ENCODE peak calls at places on chromosomes 3 and 15, in four cellular contexts. E is K562, S is HepG2, P is GM12878. U is an unnamed sample.

GRCh38 chr15:38853608-38854007 is 289.0 kb upstream of the RASGRP1 start:
- DNase-seq in E (peak), S (no peak), P (no peak), U (peak)

GRCh38 chr15:77840962-77841361 is 208.2 kb upstream of the LINGO1 start:
- DNase-seq in E (no peak), S (no peak), P (no peak), U (no peak)

GRCh38 chr3:16524196-16524595 is 10.7 kb upstream of the RFTN1 start:
- DNase-seq in E (no peak), S (no peak), P (no peak), U (no peak)

GRCh38 chr15:98737721-98738120 is 89.4 kb downstream of the IGF1R start:
- DNase-seq in E (no peak), S (peak), P (no peak), U (no peak)

GRCh38 chr15:38600241-38600640 is 35.6 kb upstream of the RASGRP1 start:
- DNase-seq in E (no peak), S (no peak), P (no peak), U (no peak)

GRCh38 chr3:66106788-66107187 is 68.1 kb upstream of the MAGI1 start:
- DNase-seq in E (no peak), S (no peak), P (no peak), U (no peak)

GRCh38 chr3:56251343-56251945 is 216.8 kb downstream of the ERC2 start:
- DNase-seq in E (peak), S (peak), P (peak), U (peak)

GRCh38 chr3:98884675-98885371 is 16.7 kb downstream of the DCBLD2 start:
- DNase-seq in E (no peak), S (no peak), P (no peak), U (no peak)

GRCh38 chr15:58932791-58933310 is 628 bp downstream of the SLTM start:
- DNase-seq in E (peak), S (no peak), P (no peak), U (no peak)

GRCh38 chr3:178512627-178513026 is 23.6 kb upstream of the KCNMB2 start:
- DNase-seq in E (no peak), S (no peak), P (no peak), U (no peak)

GRCh38 chr3:48426401-48426909 is 3.4 kb downstream of the PLXNB1 start:
- DNase-seq in E (no peak), S (no peak), P (no peak), U (no peak)

DNA sequence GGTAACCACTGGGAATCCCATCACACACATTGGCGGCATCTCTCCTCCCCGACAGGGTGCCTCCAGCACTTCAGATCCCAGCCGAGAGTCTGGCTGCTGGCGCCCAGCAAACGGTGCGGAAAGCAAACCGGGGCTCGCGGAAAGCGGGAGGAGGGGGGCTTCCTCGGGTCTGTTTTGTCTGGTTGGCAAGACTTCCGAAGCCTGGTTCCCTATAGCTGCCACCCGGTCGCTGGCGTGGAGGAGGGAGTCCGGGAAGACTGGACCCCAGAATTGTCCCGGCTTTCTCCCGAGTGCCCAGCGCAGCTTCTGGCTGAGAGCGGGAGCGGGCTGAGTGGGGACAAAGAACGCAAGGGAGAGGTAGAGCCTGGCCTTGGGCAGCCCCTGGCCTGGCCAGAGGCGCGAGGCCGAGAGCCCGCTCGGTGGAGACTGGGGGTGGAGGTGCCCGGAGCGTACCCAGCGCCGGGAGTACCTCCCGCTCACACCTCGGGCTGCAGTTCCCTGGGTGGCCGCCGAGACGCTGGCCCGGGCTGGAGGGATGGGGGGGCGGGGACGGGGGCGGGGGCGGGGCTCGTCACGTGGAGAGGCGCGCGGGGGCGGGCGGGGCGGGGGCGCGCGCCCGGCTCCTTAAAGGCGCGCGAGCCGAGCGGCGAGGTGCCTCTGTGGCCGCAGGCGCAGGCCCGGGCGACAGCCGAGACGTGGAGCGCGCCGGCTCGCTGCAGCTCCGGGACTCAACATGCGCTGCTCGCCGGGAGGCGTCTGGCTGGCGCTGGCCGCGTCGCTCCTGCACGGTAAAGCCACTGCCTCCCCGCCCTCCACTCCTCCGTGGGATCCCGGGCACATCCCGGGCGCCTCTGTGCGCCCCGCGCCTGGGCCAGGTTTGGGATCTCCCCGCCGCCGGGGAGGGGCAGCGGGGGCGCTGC is at the start of gene CHRNA7:
- DNase-seq in E (peak), S (peak), P (no peak), U (peak)
- TF ChIP-seq TCF7 in E (no peak), S (no peak), P (no peak), U (no peak)

DNA sequence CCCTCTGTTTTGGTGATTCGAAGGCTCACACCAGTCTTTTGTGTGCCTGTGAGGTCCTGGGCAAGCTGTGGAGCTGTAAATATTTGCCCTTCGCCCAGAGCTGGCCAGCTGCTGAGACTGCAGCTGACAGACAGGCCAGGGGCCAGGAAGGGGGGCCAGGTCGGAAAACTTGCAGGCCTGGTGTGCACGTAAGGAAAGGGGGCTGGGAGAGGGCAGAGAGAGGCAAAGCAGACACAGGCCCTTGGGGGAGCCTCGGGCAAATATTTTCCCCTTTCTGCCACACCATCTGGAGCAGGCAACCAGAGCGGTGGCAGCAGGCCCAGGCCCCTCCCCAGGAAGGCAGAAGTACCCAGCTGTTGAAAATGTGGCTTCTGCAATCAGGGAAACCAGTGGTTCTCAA is 2.6 kb downstream of the PDZRN3 start:
- DNase-seq in E (no peak), S (peak), P (no peak), U (peak)
- TF ChIP-seq TCF7 in E (no peak), S (no peak), P (no peak), U (no peak)

GRCh38 chr3:128714887-128715496 is 11.0 kb upstream of the RAB7A start:
- DNase-seq in E (no peak), S (no peak), P (no peak), U (no peak)
- TF ChIP-seq TCF7 in E (no peak), S (no peak), P (no peak), U (no peak)

GRCh38 chr3:105414841-105415240 is 48.1 kb downstream of the ALCAM start:
- DNase-seq in E (no peak), S (no peak), P (no peak), U (no peak)
- TF ChIP-seq TCF7 in E (no peak), S (no peak), P (no peak), U (no peak)

DNA sequence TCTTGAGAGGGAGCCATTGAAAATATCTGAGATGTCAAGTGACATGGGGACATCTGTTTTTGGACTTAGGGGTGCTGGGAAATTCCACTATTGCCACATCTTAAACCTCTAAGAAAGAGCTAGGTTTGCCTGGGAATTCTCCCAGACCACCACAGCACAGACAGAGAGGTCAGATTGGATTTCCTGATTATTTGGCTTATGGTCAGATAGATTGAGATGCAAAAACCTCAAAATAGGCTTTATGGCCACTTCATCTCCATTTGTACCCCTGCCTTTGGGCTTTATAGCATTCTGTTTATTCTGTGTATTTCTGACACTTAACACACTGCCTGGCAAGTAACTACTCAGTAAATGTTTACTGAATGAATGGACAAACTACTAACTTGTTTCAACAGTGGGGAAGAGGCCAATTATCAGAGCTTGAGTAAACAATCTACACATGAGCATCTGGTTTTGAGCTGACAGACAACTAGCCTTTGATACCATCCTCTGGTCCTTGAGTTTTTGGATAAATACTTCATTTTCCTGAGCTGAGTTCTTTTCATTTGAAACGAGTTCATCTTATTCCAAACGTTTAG is 81.8 kb downstream of the TP63 start:
- DNase-seq in E (no peak), S (peak), P (no peak), U (no peak)
- TF ChIP-seq TCF7 in E (no peak), S (no peak), P (no peak), U (no peak)

GRCh38 chr15:75672646-75673425 is 25.1 kb downstream of the SNX33 start:
- DNase-seq in E (no peak), S (no peak), P (no peak), U (no peak)

GRCh38 chr15:75671684-75672083 is 24.0 kb downstream of the SNX33 start:
- DNase-seq in E (no peak), S (no peak), P (no peak), U (no peak)

GRCh38 chr15:75674366-75674765 is 26.7 kb downstream of the SNX33 start:
- DNase-seq in E (no peak), S (no peak), P (no peak), U (no peak)

GRCh38 chr15:75672111-75672602 is 24.4 kb downstream of the SNX33 start:
- DNase-seq in E (no peak), S (no peak), P (no peak), U (no peak)

DNA sequence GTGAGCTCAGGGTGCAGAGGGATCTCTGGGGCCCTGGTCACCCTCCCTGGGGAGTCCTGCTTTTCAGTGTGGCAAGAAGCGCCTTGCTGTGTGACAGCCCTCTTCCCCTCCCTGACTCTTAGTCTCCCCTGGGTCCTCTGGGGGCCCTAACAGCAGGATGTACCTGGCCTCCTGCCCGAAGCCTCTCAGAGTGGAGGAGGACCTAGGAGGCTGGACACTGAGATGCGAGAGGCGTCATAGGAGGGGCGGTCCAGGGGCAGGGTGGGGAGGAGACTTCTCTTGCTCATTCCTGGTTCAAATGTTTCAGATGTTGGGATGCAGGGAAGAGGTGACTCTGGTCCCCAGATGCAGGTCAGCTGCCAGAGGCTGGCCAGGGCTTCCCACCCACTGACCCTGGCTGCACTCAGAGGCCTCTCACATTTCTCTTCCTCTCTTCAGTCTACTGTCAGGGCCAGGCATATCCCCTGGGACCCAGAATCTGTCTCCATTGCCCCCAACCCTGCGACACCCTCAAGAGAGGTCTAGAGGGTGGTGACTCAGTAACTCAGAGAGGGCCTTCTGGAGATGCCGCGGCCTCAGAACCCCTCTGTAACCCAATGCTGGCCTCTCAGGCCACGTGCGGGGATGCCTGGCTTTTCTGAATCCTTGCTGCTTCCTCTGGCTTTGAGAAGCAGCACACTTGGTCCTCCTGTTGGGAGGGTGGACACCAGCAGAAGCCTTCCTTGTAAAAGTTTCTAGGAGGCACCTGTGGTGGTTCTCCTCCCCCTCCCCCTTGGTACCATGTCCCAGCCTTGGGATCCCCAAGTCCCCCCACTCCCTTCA is 25.9 kb downstream of the SNX33 start:
- DNase-seq in E (no peak), S (no peak), P (no peak), U (no peak)
- TF ChIP-seq TCF7 in E (no peak), S (no peak), P (no peak), U (no peak)

GRCh38 chr15:96309143-96309542 is 21.4 kb upstream of the NR2F2 start:
- DNase-seq in E (no peak), S (no peak), P (no peak), U (no peak)

GRCh38 chr15:96311639-96312038 is 18.9 kb upstream of the NR2F2 start:
- DNase-seq in E (no peak), S (no peak), P (no peak), U (no peak)

GRCh38 chr15:96314508-96314907 is 16.0 kb upstream of the NR2F2 start:
- DNase-seq in E (no peak), S (no peak), P (no peak), U (no peak)

GRCh38 chr15:96316953-96317629 is 13.4 kb upstream of the NR2F2 start:
- DNase-seq in E (peak), S (no peak), P (no peak), U (no peak)

DNA sequence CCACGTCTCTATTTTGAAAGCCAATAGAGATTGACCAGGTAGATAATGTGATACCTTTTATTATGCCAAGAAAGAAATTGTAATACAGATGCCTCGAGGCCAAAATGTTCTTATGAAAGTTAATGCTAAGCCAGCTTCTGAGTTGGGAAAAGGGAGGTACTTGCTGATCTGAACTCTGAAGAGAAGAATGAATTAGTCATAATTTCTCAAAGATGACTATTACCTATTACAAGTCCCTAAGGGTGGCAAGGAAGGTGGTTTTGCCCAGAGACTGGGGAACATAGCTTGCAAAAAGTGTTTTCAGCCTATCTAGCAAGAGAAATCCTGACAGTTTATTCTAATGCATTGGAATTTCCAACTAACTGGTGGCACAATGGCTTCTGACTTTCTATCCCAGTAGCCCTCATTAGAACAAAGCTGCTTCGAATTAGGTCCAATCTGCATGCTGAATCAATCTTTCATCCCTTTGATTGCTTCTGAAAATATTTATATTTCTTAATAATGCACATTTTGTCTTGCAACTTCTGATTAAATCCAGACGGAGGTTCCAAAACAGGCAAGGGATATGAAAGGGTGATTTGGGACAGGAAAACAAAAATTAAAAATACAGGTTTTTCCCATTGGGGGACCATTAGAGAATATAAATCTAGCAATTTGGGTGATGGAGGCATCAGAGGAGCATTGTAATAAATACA is 17.7 kb upstream of the NR2F2 start:
- DNase-seq in E (no peak), S (no peak), P (no peak), U (no peak)
- TF ChIP-seq TCF7 in E (no peak), S (no peak), P (no peak), U (no peak)

DNA sequence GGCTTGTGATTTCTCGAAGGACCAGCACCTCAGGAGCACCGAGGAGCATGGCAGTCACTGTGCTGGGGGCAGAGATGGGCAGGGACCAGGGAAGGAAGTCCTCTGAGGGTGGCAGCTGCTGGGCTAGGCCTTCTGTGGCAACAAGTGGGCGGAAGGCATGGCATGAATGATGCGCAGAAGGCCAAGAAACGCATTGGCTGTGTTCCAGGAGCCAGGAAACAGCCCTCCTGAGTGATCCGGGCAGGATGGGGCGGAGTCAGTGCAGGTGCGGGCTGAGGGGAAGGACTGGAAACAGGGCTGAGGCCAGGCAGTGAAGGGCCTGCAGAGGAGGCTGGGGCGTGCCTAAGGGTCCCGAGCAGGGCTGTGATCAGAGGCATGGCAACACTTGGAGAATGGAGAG is 23.6 kb downstream of the MRPS11 start:
- DNase-seq in E (no peak), S (no peak), P (no peak), U (no peak)
- TF ChIP-seq TCF7 in E (no peak), S (no peak), P (no peak), U (no peak)

U was measured in WTC11.